ENCODE peak calls at places on chromosomes 7 and 10, in four cellular contexts. X, H, K and P are unnamed samples.

GRCh38 chr7:155296006-155296787 is 1.5 kb upstream of the INSIG1 start:
- DNase-seq in K (no peak), X (no peak), H (no peak), P (no peak)

GRCh38 chr10:42989481-42989921 is 87.4 kb upstream of the RET start:
- DNase-seq in H (no peak), K (no peak), X (no peak), P (no peak)

GRCh38 chr10:115921795-115922194 is 351.2 kb downstream of the GFRA1 start:
- DNase-seq in H (no peak), X (no peak), K (no peak), P (no peak)

GRCh38 chr7:33511735-33512134 is 382.4 kb downstream of the BBS9 start:
- DNase-seq in K (no peak), X (no peak), H (no peak), P (no peak)

GRCh38 chr10:92834331-92834730 is 14.0 kb upstream of the EXOC6 start:
- DNase-seq in X (no peak), H (no peak), K (no peak), P (no peak)

GRCh38 chr7:45035909-45036308 is 35.9 kb downstream of the CCM2 start:
- DNase-seq in K (no peak), X (no peak), H (no peak), P (no peak)

GRCh38 chr7:134088199-134088598 is 38.9 kb upstream of the LRGUK start:
- DNase-seq in K (no peak), X (no peak), H (no peak), P (no peak)

GRCh38 chr7:75711076-75711475 is 27.7 kb downstream of the HIP1 start:
- DNase-seq in X (no peak), H (no peak), K (no peak), P (no peak)

GRCh38 chr10:23293145-23293724 is 51.4 kb downstream of the C10orf67 start:
- DNase-seq in K (peak), H (no peak), X (no peak), P (no peak)

GRCh38 chr7:116679495-116679894 is 7.5 kb downstream of the MET start:
- DNase-seq in K (no peak), H (no peak), X (no peak), P (no peak)

GRCh38 chr7:93185303-93186027 is 37.3 kb upstream of the SAMD9L start:
- DNase-seq in H (no peak), K (no peak), X (no peak), P (no peak)

GRCh38 chr7:43303740-43304241 is 191.3 kb downstream of the HECW1 start:
- DNase-seq in K (no peak), X (no peak), H (no peak), P (no peak)

GRCh38 chr10:93095225-93095624 is 21.5 kb downstream of the CYP26A1 start:
- DNase-seq in X (no peak), K (no peak), H (no peak), P (no peak)

GRCh38 chr10:78830062-78830974 is 238.4 kb upstream of the ZMIZ1 start:
- DNase-seq in X (no peak), H (no peak), K (no peak), P (no peak)

GRCh38 chr10:132536241-132536963 is 1.2 kb upstream of the INPP5A start:
- DNase-seq in X (no peak), K (no peak), H (no peak), P (no peak)

GRCh38 chr10:17065273-17065672 is 64.3 kb downstream of the CUBN start:
- DNase-seq in H (no peak), K (no peak), X (no peak), P (no peak)